ENCODE peak calls at places on chromosomes 6 and 20, in ten cellular contexts. One of them, this sample, is unnamed.

GRCh38 chr20:51860015-51860882 is 57.9 kb upstream of the SALL4 start:
- DNase-seq in body of pancreas: no peak
- DNase-seq in stomach: no peak
- DNase-seq in endodermal cell: no peak
- DNase-seq in hepatocyte: peak
- DNase-seq in psoas muscle: no peak
- DNase-seq in pancreas: no peak
- DNase-seq in brain microvascular endothelial cell: peak
- DNase-seq in astrocyte: peak
- DNase-seq in heart right ventricle: no peak
- DNase-seq in this sample: no peak

GRCh38 chr6:110874880-110875547 is 429 bp downstream of the AMD1 start:
- DNase-seq in astrocyte: no peak
- DNase-seq in hepatocyte: no peak
- DNase-seq in pancreas: peak
- DNase-seq in psoas muscle: no peak
- DNase-seq in heart right ventricle: peak
- DNase-seq in brain microvascular endothelial cell: no peak
- DNase-seq in stomach: peak
- DNase-seq in endodermal cell: peak
- DNase-seq in body of pancreas: peak
- DNase-seq in this sample: peak

GRCh38 chr6:116545661-116546060 is at the start of gene TRAPPC3L:
- DNase-seq in psoas muscle: no peak
- DNase-seq in astrocyte: no peak
- DNase-seq in body of pancreas: no peak
- DNase-seq in endodermal cell: no peak
- DNase-seq in heart right ventricle: no peak
- DNase-seq in stomach: no peak
- DNase-seq in brain microvascular endothelial cell: no peak
- DNase-seq in pancreas: no peak
- DNase-seq in hepatocyte: no peak
- DNase-seq in this sample: no peak

GRCh38 chr6:105669232-105669631 is 266.4 kb upstream of the PREP start:
- DNase-seq in stomach: no peak
- DNase-seq in endodermal cell: peak
- DNase-seq in body of pancreas: no peak
- DNase-seq in psoas muscle: no peak
- DNase-seq in astrocyte: no peak
- DNase-seq in hepatocyte: no peak
- DNase-seq in heart right ventricle: no peak
- DNase-seq in pancreas: no peak
- DNase-seq in brain microvascular endothelial cell: no peak
- DNase-seq in this sample: no peak

GRCh38 chr6:160030103-160030502 is 61.2 kb downstream of the IGF2R start:
- DNase-seq in heart right ventricle: peak
- DNase-seq in astrocyte: peak
- DNase-seq in stomach: peak
- DNase-seq in brain microvascular endothelial cell: peak
- DNase-seq in endodermal cell: peak
- DNase-seq in pancreas: peak
- DNase-seq in hepatocyte: peak
- DNase-seq in body of pancreas: peak
- DNase-seq in psoas muscle: peak
- DNase-seq in this sample: peak

GRCh38 chr20:61533231-61533631 is 281.2 kb downstream of the CDH4 start:
- DNase-seq in stomach: no peak
- DNase-seq in heart right ventricle: no peak
- DNase-seq in pancreas: no peak
- DNase-seq in brain microvascular endothelial cell: no peak
- DNase-seq in psoas muscle: no peak
- DNase-seq in astrocyte: no peak
- DNase-seq in body of pancreas: no peak
- DNase-seq in endodermal cell: no peak
- DNase-seq in hepatocyte: no peak
- DNase-seq in this sample: no peak

GRCh38 chr6:152094992-152095592 is 287.6 kb downstream of the ESR1 start:
- DNase-seq in heart right ventricle: peak
- DNase-seq in astrocyte: peak
- DNase-seq in endodermal cell: peak
- DNase-seq in pancreas: peak
- DNase-seq in stomach: peak
- DNase-seq in psoas muscle: peak
- DNase-seq in body of pancreas: peak
- DNase-seq in hepatocyte: peak
- DNase-seq in brain microvascular endothelial cell: peak
- DNase-seq in this sample: peak

GRCh38 chr6:18263561-18264337 is 581 bp downstream of the DEK start:
- DNase-seq in body of pancreas: peak
- DNase-seq in pancreas: peak
- DNase-seq in hepatocyte: peak
- DNase-seq in astrocyte: peak
- DNase-seq in endodermal cell: no peak
- DNase-seq in brain microvascular endothelial cell: no peak
- DNase-seq in stomach: peak
- DNase-seq in heart right ventricle: peak
- DNase-seq in psoas muscle: peak
- DNase-seq in this sample: peak

GRCh38 chr20:53163486-53163885 is 191.3 kb downstream of the TSHZ2 start:
- DNase-seq in stomach: no peak
- DNase-seq in brain microvascular endothelial cell: peak
- DNase-seq in psoas muscle: peak
- DNase-seq in endodermal cell: no peak
- DNase-seq in hepatocyte: no peak
- DNase-seq in heart right ventricle: peak
- DNase-seq in pancreas: no peak
- DNase-seq in astrocyte: peak
- DNase-seq in body of pancreas: peak
- DNase-seq in this sample: peak

GRCh38 chr20:37108676-37109075 is 12.9 kb upstream of the RBL1 start:
- DNase-seq in body of pancreas: no peak
- DNase-seq in brain microvascular endothelial cell: no peak
- DNase-seq in psoas muscle: no peak
- DNase-seq in endodermal cell: no peak
- DNase-seq in pancreas: no peak
- DNase-seq in heart right ventricle: no peak
- DNase-seq in astrocyte: no peak
- DNase-seq in stomach: no peak
- DNase-seq in hepatocyte: no peak
- DNase-seq in this sample: no peak

GRCh38 chr6:149897855-149898744 is at the start of gene RAET1E:
- DNase-seq in stomach: no peak
- DNase-seq in psoas muscle: no peak
- DNase-seq in brain microvascular endothelial cell: no peak
- DNase-seq in endodermal cell: peak
- DNase-seq in body of pancreas: no peak
- DNase-seq in heart right ventricle: no peak
- DNase-seq in hepatocyte: no peak
- DNase-seq in astrocyte: no peak
- DNase-seq in pancreas: no peak
- DNase-seq in this sample: no peak
- H3K27ac ChIP-seq in stomach: peak
- H3K27ac ChIP-seq in psoas muscle: peak
- H3K27ac ChIP-seq in brain microvascular endothelial cell: peak
- H3K27ac ChIP-seq in endodermal cell: no peak
- H3K27ac ChIP-seq in body of pancreas: no peak
- H3K27ac ChIP-seq in heart right ventricle: peak
- H3K27ac ChIP-seq in hepatocyte: no peak
- H3K27ac ChIP-seq in astrocyte: peak
- H3K27ac ChIP-seq in pancreas: no peak
- H3K27ac ChIP-seq in this sample: peak

DNA sequence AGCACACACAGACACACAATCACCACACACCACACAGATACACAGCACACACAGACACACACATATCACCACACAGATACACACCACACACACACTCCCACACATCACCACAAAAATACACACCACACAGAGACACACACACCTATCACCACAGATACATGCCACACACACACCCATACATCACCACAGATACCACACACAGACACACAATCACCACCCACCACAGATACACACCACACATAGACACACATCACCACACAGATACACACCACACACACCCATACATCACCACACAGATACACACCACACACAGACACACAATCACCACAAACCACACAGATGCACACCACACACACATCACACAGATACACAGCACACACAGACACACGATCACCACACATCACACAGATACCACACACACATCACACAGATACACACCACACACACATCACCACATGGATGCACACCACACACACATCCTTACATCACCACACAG is 74.0 kb downstream of the GRM4 start:
- DNase-seq in heart right ventricle: no peak
- DNase-seq in pancreas: no peak
- DNase-seq in endodermal cell: no peak
- DNase-seq in stomach: no peak
- DNase-seq in psoas muscle: no peak
- DNase-seq in astrocyte: no peak
- DNase-seq in body of pancreas: no peak
- DNase-seq in brain microvascular endothelial cell: no peak
- DNase-seq in hepatocyte: no peak
- DNase-seq in this sample: no peak
- H3K4me3 ChIP-seq in heart right ventricle: no peak
- H3K4me3 ChIP-seq in pancreas: no peak
- H3K4me3 ChIP-seq in endodermal cell: no peak
- H3K4me3 ChIP-seq in stomach: no peak
- H3K4me3 ChIP-seq in psoas muscle: no peak
- H3K4me3 ChIP-seq in astrocyte: no peak
- H3K4me3 ChIP-seq in body of pancreas: no peak
- H3K4me3 ChIP-seq in brain microvascular endothelial cell: no peak
- H3K4me3 ChIP-seq in hepatocyte: no peak
- H3K4me3 ChIP-seq in this sample: no peak

DNA sequence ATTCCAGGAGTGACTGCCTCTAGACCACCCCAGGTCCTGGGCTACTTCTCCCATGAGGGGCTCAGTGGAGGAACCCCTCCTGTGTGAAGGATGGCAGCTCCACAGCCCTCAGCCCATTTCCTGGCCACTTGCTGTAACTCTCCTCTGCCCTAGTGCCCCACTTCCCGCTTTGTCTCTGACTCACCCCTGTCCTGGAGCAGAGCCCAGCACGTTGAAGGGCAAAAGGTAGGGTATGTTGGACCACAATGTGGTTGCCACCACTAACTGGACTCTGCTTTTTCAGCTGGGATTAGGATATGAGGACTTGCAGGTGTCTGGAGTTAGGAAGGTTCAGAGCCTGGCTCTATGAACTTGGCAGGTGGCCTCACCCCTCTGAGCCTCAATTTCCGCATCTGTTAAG is 2.4 kb downstream of the MYBL2 start:
- DNase-seq in endodermal cell: no peak
- DNase-seq in stomach: peak
- DNase-seq in hepatocyte: no peak
- DNase-seq in psoas muscle: no peak
- DNase-seq in body of pancreas: no peak
- DNase-seq in pancreas: no peak
- DNase-seq in heart right ventricle: no peak
- DNase-seq in astrocyte: peak
- DNase-seq in brain microvascular endothelial cell: peak
- DNase-seq in this sample: no peak
- TF ChIP-seq CTCF in endodermal cell: no peak
- TF ChIP-seq CTCF in stomach: no peak
- TF ChIP-seq CTCF in hepatocyte: no peak
- TF ChIP-seq CTCF in psoas muscle: no peak
- TF ChIP-seq CTCF in body of pancreas: no peak
- TF ChIP-seq CTCF in pancreas: no peak
- TF ChIP-seq CTCF in heart right ventricle: no peak
- TF ChIP-seq CTCF in astrocyte: no peak
- TF ChIP-seq CTCF in brain microvascular endothelial cell: no peak
- TF ChIP-seq CTCF in this sample: no peak

GRCh38 chr20:57047281-57048026 is 219.0 kb downstream of the BMP7 start:
- DNase-seq in pancreas: no peak
- DNase-seq in brain microvascular endothelial cell: no peak
- DNase-seq in heart right ventricle: no peak
- DNase-seq in hepatocyte: no peak
- DNase-seq in psoas muscle: no peak
- DNase-seq in body of pancreas: no peak
- DNase-seq in stomach: no peak
- DNase-seq in endodermal cell: no peak
- DNase-seq in astrocyte: no peak
- DNase-seq in this sample: peak

GRCh38 chr20:57051096-57051495 is 215.3 kb downstream of the BMP7 start:
- DNase-seq in heart right ventricle: no peak
- DNase-seq in brain microvascular endothelial cell: no peak
- DNase-seq in hepatocyte: peak
- DNase-seq in pancreas: no peak
- DNase-seq in astrocyte: no peak
- DNase-seq in stomach: no peak
- DNase-seq in endodermal cell: no peak
- DNase-seq in body of pancreas: no peak
- DNase-seq in psoas muscle: no peak
- DNase-seq in this sample: no peak

GRCh38 chr20:57049298-57049697 is 217.1 kb downstream of the BMP7 start:
- DNase-seq in psoas muscle: no peak
- DNase-seq in stomach: no peak
- DNase-seq in brain microvascular endothelial cell: no peak
- DNase-seq in pancreas: no peak
- DNase-seq in astrocyte: no peak
- DNase-seq in endodermal cell: no peak
- DNase-seq in heart right ventricle: no peak
- DNase-seq in body of pancreas: no peak
- DNase-seq in hepatocyte: no peak
- DNase-seq in this sample: no peak

GRCh38 chr20:57043669-57044268 is 222.7 kb downstream of the BMP7 start:
- DNase-seq in heart right ventricle: no peak
- DNase-seq in hepatocyte: no peak
- DNase-seq in stomach: no peak
- DNase-seq in psoas muscle: no peak
- DNase-seq in body of pancreas: no peak
- DNase-seq in astrocyte: no peak
- DNase-seq in pancreas: no peak
- DNase-seq in brain microvascular endothelial cell: no peak
- DNase-seq in endodermal cell: no peak
- DNase-seq in this sample: no peak

DNA sequence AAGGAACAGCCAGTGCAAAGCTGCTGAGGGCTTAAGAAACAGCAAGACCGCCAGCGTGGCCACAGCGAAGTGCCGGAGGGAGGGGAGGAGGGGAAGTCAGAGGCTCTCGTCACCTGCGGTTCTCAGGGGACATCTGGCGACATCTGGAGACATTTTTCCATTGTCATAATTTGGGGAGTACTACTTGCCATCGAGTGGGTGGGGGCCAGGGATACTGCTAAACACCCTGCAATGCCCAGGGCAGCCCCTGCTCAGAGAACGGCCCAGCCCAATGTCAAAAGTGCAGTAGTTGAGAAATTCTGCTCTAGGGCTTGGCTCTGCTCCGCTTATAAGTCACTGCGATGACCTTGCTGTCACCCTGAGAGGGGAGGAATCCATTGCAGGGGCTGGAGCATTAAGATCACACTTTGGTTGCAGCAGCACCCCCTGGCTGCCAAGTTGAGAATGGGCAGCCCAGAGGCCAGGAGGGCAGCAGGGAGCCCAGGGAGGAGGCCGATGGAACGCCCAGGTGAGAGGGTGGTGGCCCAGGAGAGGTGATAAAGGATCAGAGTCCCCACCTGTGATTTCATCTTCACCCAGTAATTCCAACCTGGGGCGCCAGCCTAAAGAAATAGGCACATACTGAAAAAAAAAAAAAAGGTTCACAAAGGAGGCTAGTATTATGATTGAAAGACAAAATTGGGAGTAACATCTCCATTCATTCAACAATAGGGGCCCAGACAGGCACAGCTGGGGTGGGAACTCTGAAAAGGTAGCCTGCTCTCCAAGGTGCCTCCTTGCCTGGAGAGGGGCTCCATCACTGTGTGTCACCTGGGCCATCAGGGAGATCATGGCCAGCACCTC is 218.2 kb downstream of the BMP7 start:
- DNase-seq in endodermal cell: peak
- DNase-seq in body of pancreas: peak
- DNase-seq in hepatocyte: peak
- DNase-seq in pancreas: no peak
- DNase-seq in astrocyte: no peak
- DNase-seq in heart right ventricle: no peak
- DNase-seq in psoas muscle: no peak
- DNase-seq in stomach: no peak
- DNase-seq in brain microvascular endothelial cell: peak
- DNase-seq in this sample: no peak
- H3K27ac ChIP-seq in endodermal cell: no peak
- H3K27ac ChIP-seq in body of pancreas: no peak
- H3K27ac ChIP-seq in hepatocyte: no peak
- H3K27ac ChIP-seq in pancreas: no peak
- H3K27ac ChIP-seq in astrocyte: no peak
- H3K27ac ChIP-seq in heart right ventricle: no peak
- H3K27ac ChIP-seq in psoas muscle: no peak
- H3K27ac ChIP-seq in stomach: no peak
- H3K27ac ChIP-seq in brain microvascular endothelial cell: no peak
- H3K27ac ChIP-seq in this sample: no peak

This sample was measured in tibial artery.